ENCODE peak calls at places on chromosomes 11 and 22, in five cellular contexts. P, I, X, S and G are unnamed samples.

GRCh38 chr11:85021066-85021465 is 606.1 kb downstream of the DLG2 start:
- DNase-seq in X (no peak), P (no peak), I (no peak), S (no peak), G (no peak)

GRCh38 chr11:119108151-119108856 is 1.2 kb downstream of the C2CD2L start:
- DNase-seq in X (no peak), P (peak), S (no peak), I (peak), G (peak)

GRCh38 chr11:119015054-119015611 is 3.0 kb downstream of the RPS25 start:
- DNase-seq in S (no peak), I (no peak), P (no peak), X (no peak), G (peak)

GRCh38 chr22:44935724-44936123 is 74.1 kb downstream of the PHF21B start:
- DNase-seq in S (no peak), I (no peak), X (no peak), P (no peak), G (no peak)

GRCh38 chr11:106482920-106483761 is 405.7 kb downstream of the AASDHPPT start:
- DNase-seq in I (no peak), S (no peak), X (no peak), P (no peak), G (peak)

GRCh38 chr11:122650619-122651018 is 4.9 kb upstream of the UBASH3B start:
- DNase-seq in X (no peak), I (no peak), S (no peak), P (no peak), G (no peak)

GRCh38 chr11:5626191-5626590 is 1.4 kb downstream of the TRIM34 start:
- DNase-seq in S (no peak), P (no peak), X (no peak), I (no peak), G (no peak)

GRCh38 chr22:44020981-44021380 is 3.1 kb upstream of the PARVB start:
- DNase-seq in X (no peak), S (no peak), I (no peak), P (no peak), G (no peak)

GRCh38 chr11:61601512-61601911 is 20.6 kb upstream of the SYT7 start:
- DNase-seq in X (no peak), P (no peak), I (no peak), S (no peak), G (no peak)

GRCh38 chr22:19201858-19202798 is 23.6 kb upstream of the SLC25A1 start:
- DNase-seq in P (no peak), X (no peak), S (no peak), I (no peak), G (no peak)

GRCh38 chr22:48101704-48102103 is 1339.3 kb downstream of the TBC1D22A start:
- DNase-seq in I (no peak), S (no peak), P (no peak), X (no peak), G (no peak)

GRCh38 chr11:26297179-26297970 is 34.6 kb upstream of the ANO3 start:
- DNase-seq in X (no peak), S (no peak), P (no peak), I (no peak), G (peak)

GRCh38 chr11:107706531-107706930 is 5.3 kb downstream of the SLN start:
- DNase-seq in I (no peak), S (no peak), P (no peak), X (no peak), G (no peak)

GRCh38 chr11:96158126-96158525 is 184.9 kb downstream of the MAML2 start:
- DNase-seq in I (no peak), X (no peak), P (no peak), S (no peak), G (no peak)

GRCh38 chr22:37229012-37229804 is 14.9 kb downstream of the RAC2 start:
- DNase-seq in S (no peak), P (no peak), X (no peak), I (no peak), G (peak)

GRCh38 chr11:115503083-115503885 is 931 bp downstream of the CADM1 start:
- DNase-seq in I (peak), S (peak), P (no peak), X (no peak), G (peak)

GRCh38 chr11:67248653-67249052 is 17.6 kb upstream of the GRK2 start:
- DNase-seq in P (no peak), X (no peak), S (no peak), I (peak), G (no peak)

GRCh38 chr11:72066855-72067254 is 13.5 kb downstream of the NUMA1 start:
- DNase-seq in S (no peak), P (no peak), I (no peak), X (no peak), G (no peak)

GRCh38 chr11:68327586-68328370 is 15.4 kb downstream of the LRP5 start:
- DNase-seq in S (no peak), P (no peak), X (no peak), I (no peak), G (no peak)

GRCh38 chr22:28344893-28345292 is 334.7 kb downstream of the TTC28 start:
- DNase-seq in S (no peak), I (no peak), P (no peak), X (no peak), G (no peak)

GRCh38 chr22:43521716-43522115 is 109.9 kb downstream of the MPPED1 start:
- DNase-seq in X (no peak), I (no peak), P (no peak), S (no peak), G (no peak)

GRCh38 chr11:96149743-96150555 is 193.0 kb downstream of the MAML2 start:
- DNase-seq in P (no peak), S (no peak), I (no peak), X (no peak), G (peak)

GRCh38 chr11:124240621-124241397 is at the start of gene OR8G1:
- DNase-seq in X (no peak), S (no peak), P (no peak), I (no peak), G (no peak)

GRCh38 chr22:32858121-32858703 is 56.7 kb downstream of the TIMP3 start:
- DNase-seq in X (no peak), S (no peak), P (no peak), I (no peak), G (no peak)

GRCh38 chr11:16511109-16511806 is 154.9 kb upstream of the SOX6 start:
- DNase-seq in I (no peak), S (no peak), P (no peak), X (no peak), G (peak)

GRCh38 chr11:70323811-70324210 is 53.3 kb downstream of the PPFIA1 start:
- DNase-seq in X (no peak), P (no peak), I (no peak), S (no peak), G (no peak)

GRCh38 chr11:22456993-22457748 is 119.0 kb downstream of the SLC17A6 start:
- DNase-seq in X (no peak), S (no peak), P (no peak), I (no peak), G (no peak)